ENCODE peak calls at places on chromosome 5, in six cellular contexts. U, D, T, A, F and Y are unnamed samples.
A peak's percentile ranks its signal among the peaks of the same experiment; 100 is the strongest.

GRCh38 chr5:40755093-40755406 is 711 bp downstream of the TTC33 start:
- DNase-seq in D (peak; percentile 78), U (peak; percentile 81), F (peak; percentile 79), T (peak; percentile 62), A (peak; percentile 77), Y (no peak)

GRCh38 chr5:132466453-132467291 is 23.9 kb downstream of the IRF1 start:
- DNase-seq in D (peak; percentile 73), A (peak; percentile 86), U (peak; percentile 17), T (peak; percentile 84), F (peak; percentile 61), Y (peak; percentile 89)

GRCh38 chr5:171774418-171774817 is 11.2 kb upstream of the SMIM23 start:
- DNase-seq in D (no peak), U (no peak), F (no peak), A (no peak), T (no peak), Y (no peak)

GRCh38 chr5:146862641-146863040 is 15.9 kb downstream of the PPP2R2B start:
- DNase-seq in A (no peak), F (no peak), D (no peak), U (no peak), T (no peak), Y (no peak)

GRCh38 chr5:39578887-39579497 is 154.2 kb upstream of the DAB2 start:
- DNase-seq in A (no peak), F (no peak), T (peak; percentile 26), D (no peak), U (peak; percentile 49), Y (no peak)

GRCh38 chr5:154378134-154378533 is 67.7 kb upstream of the SAP30L start:
- DNase-seq in T (no peak), F (no peak), A (no peak), D (no peak), U (no peak), Y (no peak)

GRCh38 chr5:109743770-109744212 is 54.1 kb downstream of the MAN2A1 start:
- DNase-seq in U (peak; percentile 95), F (no peak), A (no peak), D (no peak), T (no peak), Y (peak; percentile 82)

GRCh38 chr5:97142521-97143254 is at the start of gene LIX1:
- DNase-seq in A (no peak), U (peak; percentile 36), D (no peak), F (peak; percentile 53), T (peak; percentile 11), Y (no peak)

GRCh38 chr5:172797800-172798199 is 26.8 kb upstream of the DUSP1 start:
- DNase-seq in U (no peak), F (no peak), T (no peak), A (no peak), D (no peak), Y (no peak)
- H3K4me1 ChIP-seq in U (peaks cover 50% of the 10 kb centered on the region), F (no peaks in the 10 kb centered on the region), T (no peaks in the 10 kb centered on the region), A (no peaks in the 10 kb centered on the region), D (peaks cover 3% of the 10 kb centered on the region), Y (peaks cover 69% of the 10 kb centered on the region)

GRCh38 chr5:156913719-156914370 is 49.2 kb downstream of the TIMD4 start:
- DNase-seq in T (peak; percentile 41), U (no peak), D (no peak), F (peak; percentile 16), A (no peak), Y (no peak)
- H3K4me1 ChIP-seq in T (peaks cover 28% of the 10 kb centered on the region), U (no peaks in the 10 kb centered on the region), D (no peaks in the 10 kb centered on the region), F (no peaks in the 10 kb centered on the region), A (no peaks in the 10 kb centered on the region), Y (no peaks in the 10 kb centered on the region)

DNA sequence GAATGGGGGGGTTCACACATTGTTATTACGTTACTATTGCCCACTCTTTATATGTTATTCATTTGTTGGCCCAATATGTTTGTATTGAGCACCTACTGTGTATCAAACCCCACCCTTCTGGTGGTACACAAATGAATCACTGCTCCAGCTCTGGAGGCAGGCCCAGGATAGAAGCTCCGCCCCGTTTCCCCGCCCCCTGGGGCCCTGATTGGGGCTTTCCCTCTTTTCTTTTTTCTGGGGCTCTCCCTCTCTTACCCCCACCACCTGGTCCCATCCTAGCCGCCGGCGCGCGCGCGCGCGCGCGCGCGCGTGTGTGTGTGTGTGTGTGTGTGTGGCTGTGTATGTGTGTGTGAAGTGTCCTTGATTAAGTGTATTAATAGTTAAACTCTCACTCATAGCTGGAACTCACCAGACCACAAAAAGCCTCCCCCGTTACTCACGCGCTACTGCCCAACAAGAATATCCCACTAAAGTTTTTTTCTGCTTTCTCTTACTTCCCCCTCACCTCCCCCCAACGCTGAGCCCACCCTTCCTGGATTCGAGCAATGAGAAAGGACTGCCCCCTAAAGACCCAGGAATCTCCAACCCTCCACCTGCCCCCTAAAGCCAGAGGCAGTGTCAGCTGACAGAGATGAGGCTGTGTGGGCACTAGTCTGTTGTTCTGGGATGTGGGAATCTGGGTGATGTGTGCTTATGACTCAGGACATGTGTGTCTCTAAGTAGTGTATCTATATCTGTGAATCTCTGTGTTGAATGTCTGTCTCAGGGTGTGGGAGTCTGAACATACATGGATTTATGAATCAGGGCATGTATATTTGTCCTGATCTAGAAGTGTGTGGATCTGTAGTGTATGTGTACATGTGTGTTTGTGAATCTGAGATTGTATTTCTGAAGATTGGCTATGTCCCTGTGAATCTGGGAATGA is 4.0 kb downstream of the CXXC5 start:
- DNase-seq in F (peak; percentile 85), T (no peak), A (peak; percentile 93), D (peak; percentile 84), U (peak; percentile 94), Y (no peak)
- H3K4me1 ChIP-seq in F (peaks cover 56% of the 10 kb centered on the region), T (peaks cover 36% of the 10 kb centered on the region), A (peaks cover 53% of the 10 kb centered on the region), D (peaks cover 1% of the 10 kb centered on the region), U (peaks cover 46% of the 10 kb centered on the region), Y (peaks cover 6% of the 10 kb centered on the region)

DNA sequence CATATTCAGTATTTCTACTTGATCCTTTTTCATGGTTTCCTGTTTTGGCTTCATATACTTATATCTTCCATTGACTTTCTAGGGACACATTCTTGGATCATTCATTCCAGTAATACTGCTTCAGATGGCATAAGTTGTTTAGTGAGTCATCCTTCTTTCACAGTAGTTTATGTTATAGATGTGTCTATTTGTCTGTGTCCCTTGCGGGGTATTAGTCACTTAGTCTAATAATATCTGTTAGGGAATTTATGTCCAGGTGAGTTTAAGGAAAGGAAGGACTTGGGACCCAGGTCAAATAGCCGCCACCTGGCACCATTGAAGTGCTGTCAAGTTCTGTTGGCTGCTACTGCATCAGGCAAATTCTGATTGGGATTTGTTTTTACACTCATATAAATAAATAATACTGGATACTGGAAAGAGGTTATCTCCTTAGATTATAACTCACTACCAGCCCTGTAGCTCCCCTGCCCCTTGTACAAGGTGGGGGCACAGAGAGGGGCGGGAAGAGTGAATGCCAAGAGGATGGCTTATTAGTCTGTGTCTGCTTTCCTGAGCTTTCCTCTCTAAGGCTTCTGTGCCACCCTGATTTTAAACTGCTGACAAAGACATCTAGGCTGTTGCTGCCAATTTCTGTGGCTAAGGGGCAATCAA is 64.8 kb downstream of the CDC42SE2 start:
- DNase-seq in F (no peak), T (no peak), D (no peak), U (peak; percentile 77), A (no peak), Y (no peak)
- H3K4me1 ChIP-seq in F (peaks cover 14% of the 10 kb centered on the region), T (peaks cover 76% of the 10 kb centered on the region), D (no peaks in the 10 kb centered on the region), U (peaks cover 5% of the 10 kb centered on the region), A (no peaks in the 10 kb centered on the region), Y (peaks cover 36% of the 10 kb centered on the region)

DNA sequence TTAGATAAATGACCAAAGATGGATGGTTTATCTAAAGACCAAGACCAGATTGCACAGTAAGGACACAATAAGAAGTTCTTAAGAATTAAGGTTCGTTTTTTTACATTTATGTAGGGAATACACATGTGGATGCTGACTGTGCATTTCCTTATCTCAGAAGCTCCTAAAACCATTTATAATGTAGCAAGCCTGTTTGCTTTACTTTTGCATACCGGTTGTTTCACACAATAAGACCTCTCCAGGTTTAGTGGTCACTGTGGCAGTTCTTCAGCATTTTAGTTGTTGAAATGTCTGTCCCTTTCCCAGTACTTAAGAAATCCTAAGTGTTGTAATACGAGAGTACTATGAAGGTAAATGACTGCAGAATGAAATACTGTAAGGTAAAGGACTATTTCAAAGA is 43.6 kb downstream of the BASP1 start:
- DNase-seq in T (no peak), U (no peak), D (no peak), A (no peak), F (no peak), Y (no peak)
- H3K4me1 ChIP-seq in T (no peaks in the 10 kb centered on the region), U (peaks cover 21% of the 10 kb centered on the region), D (peaks cover 2% of the 10 kb centered on the region), A (no peaks in the 10 kb centered on the region), F (peaks cover 6% of the 10 kb centered on the region), Y (peaks cover 25% of the 10 kb centered on the region)

GRCh38 chr5:151676719-151677118 is 10.0 kb downstream of the SPARC start:
- DNase-seq in U (no peak), T (no peak), D (no peak), F (no peak), A (no peak), Y (no peak)

GRCh38 chr5:151678713-151679112 is 8.0 kb downstream of the SPARC start:
- DNase-seq in U (peak; percentile 4), A (no peak), T (no peak), D (no peak), F (no peak), Y (no peak)

GRCh38 chr5:151679421-151680155 is 7.1 kb downstream of the SPARC start:
- DNase-seq in F (no peak), D (no peak), T (no peak), U (no peak), A (no peak), Y (no peak)

GRCh38 chr5:151675956-151676712 is 10.6 kb downstream of the SPARC start:
- DNase-seq in U (no peak), A (no peak), T (no peak), D (no peak), F (no peak), Y (no peak)

GRCh38 chr5:151678146-151678545 is 8.6 kb downstream of the SPARC start:
- DNase-seq in F (no peak), T (no peak), A (no peak), U (peak; percentile 68), D (no peak), Y (no peak)
- H3K4me1 ChIP-seq in F (no peaks in the 10 kb centered on the region), T (no peaks in the 10 kb centered on the region), A (peaks cover 45% of the 10 kb centered on the region), U (peaks cover 61% of the 10 kb centered on the region), D (peaks cover 17% of the 10 kb centered on the region), Y (peaks cover 24% of the 10 kb centered on the region)

DNA sequence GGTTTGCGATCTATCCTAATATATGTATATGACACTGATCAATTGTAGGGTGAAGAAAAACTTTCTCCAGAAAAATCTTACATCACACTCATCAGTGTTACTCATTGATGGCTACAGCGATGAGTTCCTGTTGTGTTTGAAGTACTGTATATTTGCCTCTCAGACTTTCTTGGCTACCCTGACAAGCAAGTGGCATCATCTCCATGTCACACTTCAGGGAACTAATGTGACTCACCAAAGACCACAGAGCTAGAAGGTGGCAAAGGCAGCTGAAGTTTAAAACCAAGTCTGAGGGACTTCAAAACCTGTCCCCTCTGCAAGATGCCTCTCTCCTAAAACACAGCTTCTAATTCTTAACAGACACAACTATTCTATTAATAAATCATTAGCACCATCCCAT is 451.4 kb downstream of the CTNND2 start:
- DNase-seq in T (no peak), F (no peak), A (no peak), D (no peak), U (no peak), Y (no peak)
- H3K4me1 ChIP-seq in T (no peaks in the 10 kb centered on the region), F (no peaks in the 10 kb centered on the region), A (no peaks in the 10 kb centered on the region), D (no peaks in the 10 kb centered on the region), U (no peaks in the 10 kb centered on the region), Y (no peaks in the 10 kb centered on the region)

GRCh38 chr5:73183491-73183891 is 10.5 kb downstream of the TMEM174 start:
- DNase-seq in T (no peak), A (no peak), F (peak; percentile 86), U (no peak), D (no peak), Y (no peak)
- H3K4me1 ChIP-seq in T (no peaks in the 10 kb centered on the region), A (no peaks in the 10 kb centered on the region), F (no peaks in the 10 kb centered on the region), U (peaks cover 2% of the 10 kb centered on the region), D (no peaks in the 10 kb centered on the region), Y (no peaks in the 10 kb centered on the region)

GRCh38 chr5:149203896-149204544 is 62.7 kb downstream of the ABLIM3 start:
- DNase-seq in F (no peak), A (no peak), T (no peak), U (peak; percentile 86), D (no peak), Y (no peak)
- H3K4me1 ChIP-seq in F (no peaks in the 10 kb centered on the region), A (peaks cover 6% of the 10 kb centered on the region), T (no peaks in the 10 kb centered on the region), U (peaks cover 37% of the 10 kb centered on the region), D (no peaks in the 10 kb centered on the region), Y (peaks cover 18% of the 10 kb centered on the region)